ENCODE peak calls at places on chromosomes 1 and 21, in nine cellular contexts. One of them, this sample, is unnamed.

GRCh38 chr21:14713109-14713508 is 167.0 kb upstream of the SAMSN1 start:
- DNase-seq in spleen: no peak
- DNase-seq in HepG2: no peak
- DNase-seq in breast epithelium: no peak
- DNase-seq in GM12878: no peak
- DNase-seq in HCT116: no peak
- DNase-seq in suprapubic skin: no peak
- DNase-seq in transverse colon: no peak
- DNase-seq in stomach: no peak
- DNase-seq in this sample: no peak

GRCh38 chr1:92844439-92844838 is 12.6 kb downstream of the RPL5 start:
- DNase-seq in HepG2: no peak
- DNase-seq in HCT116: no peak
- DNase-seq in stomach: no peak
- DNase-seq in breast epithelium: no peak
- DNase-seq in suprapubic skin: no peak
- DNase-seq in spleen: no peak
- DNase-seq in GM12878: no peak
- DNase-seq in transverse colon: no peak
- DNase-seq in this sample: no peak

GRCh38 chr1:39501666-39502065 is 10.2 kb downstream of the BMP8A start:
- DNase-seq in GM12878: no peak
- DNase-seq in breast epithelium: no peak
- DNase-seq in transverse colon: no peak
- DNase-seq in HCT116: no peak
- DNase-seq in suprapubic skin: no peak
- DNase-seq in HepG2: no peak
- DNase-seq in stomach: no peak
- DNase-seq in spleen: peak; percentile 18
- DNase-seq in this sample: no peak

GRCh38 chr1:40877681-40878080 is 15.5 kb upstream of the CITED4 start:
- DNase-seq in spleen: peak; percentile 75
- DNase-seq in HCT116: no peak
- DNase-seq in suprapubic skin: no peak
- DNase-seq in GM12878: no peak
- DNase-seq in transverse colon: peak; percentile 33
- DNase-seq in HepG2: no peak
- DNase-seq in breast epithelium: peak; percentile 70
- DNase-seq in stomach: peak; percentile 44
- DNase-seq in this sample: no peak

GRCh38 chr1:52037402-52037814 is 3.8 kb upstream of the KTI12 start:
- DNase-seq in suprapubic skin: no peak
- DNase-seq in breast epithelium: no peak
- DNase-seq in stomach: no peak
- DNase-seq in HCT116: no peak
- DNase-seq in HepG2: peak; percentile 97
- DNase-seq in spleen: no peak
- DNase-seq in GM12878: no peak
- DNase-seq in transverse colon: peak; percentile 19
- DNase-seq in this sample: no peak

GRCh38 chr1:221791846-221792245 is 50.0 kb upstream of the DUSP10 start:
- DNase-seq in breast epithelium: no peak
- DNase-seq in suprapubic skin: no peak
- DNase-seq in HepG2: no peak
- DNase-seq in HCT116: no peak
- DNase-seq in GM12878: no peak
- DNase-seq in stomach: no peak
- DNase-seq in spleen: no peak
- DNase-seq in transverse colon: no peak
- DNase-seq in this sample: no peak

GRCh38 chr1:63317007-63317813 is 5.2 kb upstream of the FOXD3 start:
- DNase-seq in spleen: peak; percentile 93
- DNase-seq in breast epithelium: no peak
- DNase-seq in suprapubic skin: no peak
- DNase-seq in transverse colon: peak; percentile 81
- DNase-seq in GM12878: no peak
- DNase-seq in HCT116: peak; percentile 78
- DNase-seq in stomach: peak; percentile 85
- DNase-seq in HepG2: peak; percentile 41
- DNase-seq in this sample: no peak

GRCh38 chr1:27906764-27907163 is 28.0 kb upstream of the SMPDL3B start:
- DNase-seq in spleen: no peak
- DNase-seq in GM12878: no peak
- DNase-seq in HepG2: no peak
- DNase-seq in transverse colon: no peak
- DNase-seq in stomach: no peak
- DNase-seq in suprapubic skin: no peak
- DNase-seq in breast epithelium: no peak
- DNase-seq in HCT116: no peak
- DNase-seq in this sample: no peak

GRCh38 chr1:54398963-54399528 is 7.1 kb downstream of the SSBP3 start:
- DNase-seq in stomach: no peak
- DNase-seq in breast epithelium: no peak
- DNase-seq in HCT116: no peak
- DNase-seq in GM12878: no peak
- DNase-seq in spleen: peak; percentile 32
- DNase-seq in HepG2: no peak
- DNase-seq in suprapubic skin: no peak
- DNase-seq in transverse colon: no peak
- DNase-seq in this sample: no peak

GRCh38 chr1:110003747-110004428 is 19.3 kb downstream of the AHCYL1 start:
- DNase-seq in spleen: no peak
- DNase-seq in breast epithelium: peak; percentile 71
- DNase-seq in transverse colon: peak; percentile 74
- DNase-seq in stomach: peak; percentile 73
- DNase-seq in suprapubic skin: peak; percentile 81
- DNase-seq in HCT116: peak; percentile 73
- DNase-seq in HepG2: peak; percentile 67
- DNase-seq in GM12878: peak; percentile 45
- DNase-seq in this sample: peak; percentile 98

GRCh38 chr1:15430787-15431570 is 7.3 kb upstream of the CTRC start:
- DNase-seq in spleen: peak; percentile 92
- DNase-seq in HCT116: no peak
- DNase-seq in transverse colon: peak; percentile 83
- DNase-seq in suprapubic skin: no peak
- DNase-seq in GM12878: no peak
- DNase-seq in breast epithelium: no peak
- DNase-seq in stomach: peak; percentile 82
- DNase-seq in HepG2: no peak
- DNase-seq in this sample: no peak

GRCh38 chr1:230067871-230068814 is 1.1 kb downstream of the GALNT2 start:
- DNase-seq in spleen: peak; percentile 91
- DNase-seq in HepG2: no peak
- DNase-seq in suprapubic skin: no peak
- DNase-seq in breast epithelium: no peak
- DNase-seq in transverse colon: peak; percentile 48
- DNase-seq in HCT116: no peak
- DNase-seq in stomach: peak; percentile 31
- DNase-seq in GM12878: no peak
- DNase-seq in this sample: peak; percentile 86

GRCh38 chr1:9069324-9070100 is at the start of gene SLC2A5:
- DNase-seq in transverse colon: peak; percentile 49
- DNase-seq in GM12878: peak; percentile 93
- DNase-seq in spleen: peak; percentile 81
- DNase-seq in HepG2: no peak
- DNase-seq in HCT116: no peak
- DNase-seq in breast epithelium: no peak
- DNase-seq in suprapubic skin: no peak
- DNase-seq in stomach: no peak
- DNase-seq in this sample: no peak

GRCh38 chr1:94562502-94563260 is 21.1 kb upstream of the F3 start:
- DNase-seq in HCT116: no peak
- DNase-seq in suprapubic skin: no peak
- DNase-seq in stomach: peak; percentile 65
- DNase-seq in HepG2: peak; percentile 60
- DNase-seq in breast epithelium: no peak
- DNase-seq in spleen: no peak
- DNase-seq in GM12878: no peak
- DNase-seq in transverse colon: peak; percentile 62
- DNase-seq in this sample: no peak

GRCh38 chr1:228803421-228803820 is 68.1 kb downstream of the RHOU start:
- DNase-seq in transverse colon: no peak
- DNase-seq in breast epithelium: no peak
- DNase-seq in stomach: no peak
- DNase-seq in HCT116: no peak
- DNase-seq in GM12878: no peak
- DNase-seq in HepG2: no peak
- DNase-seq in spleen: no peak
- DNase-seq in suprapubic skin: no peak
- DNase-seq in this sample: peak; percentile 85

DNA sequence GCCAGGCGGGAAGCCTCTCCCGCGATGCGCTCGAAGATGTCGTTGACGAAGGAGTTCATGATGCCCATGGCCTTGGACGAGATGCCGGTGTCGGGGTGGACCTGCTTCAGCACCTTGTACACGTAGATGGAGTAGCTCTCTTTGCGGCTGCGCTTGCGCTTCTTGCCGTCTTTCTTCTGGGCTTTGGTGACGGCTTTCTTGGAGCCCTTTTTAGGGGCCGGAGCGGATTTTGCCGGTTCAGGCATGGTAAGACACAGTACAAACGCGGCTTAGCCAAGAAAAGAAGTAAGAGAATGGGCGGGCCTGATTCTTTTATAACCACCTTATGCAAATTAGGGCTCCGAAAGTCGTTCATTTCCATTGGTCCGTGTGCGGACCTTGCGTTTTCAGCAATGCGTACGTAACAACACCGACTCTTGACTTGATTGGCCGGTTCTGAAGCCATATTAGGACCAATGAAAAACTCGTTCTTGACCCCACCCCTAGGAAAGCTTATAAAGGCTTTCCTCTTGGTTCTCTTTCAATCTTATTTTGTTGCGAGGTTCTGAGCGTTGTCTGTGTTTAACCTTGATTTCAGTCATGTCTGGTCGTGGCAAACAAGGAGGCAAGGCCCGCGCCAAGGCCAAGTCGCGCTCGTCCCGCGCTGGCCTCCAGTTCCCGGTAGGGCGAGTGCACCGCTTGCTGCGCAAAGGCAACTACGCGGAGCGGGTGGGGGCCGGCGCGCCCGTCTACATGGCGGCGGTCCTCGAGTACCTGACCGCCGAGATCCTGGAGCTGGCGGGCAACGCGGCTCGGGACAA is 12.8 kb upstream of the BOLA1 start:
- DNase-seq in stomach: peak; percentile 87
- DNase-seq in HCT116: peak; percentile 99
- DNase-seq in suprapubic skin: peak; percentile 93
- DNase-seq in breast epithelium: peak; percentile 81
- DNase-seq in HepG2: peak; percentile 99
- DNase-seq in spleen: peak; percentile 97
- DNase-seq in GM12878: peak; percentile 99
- DNase-seq in transverse colon: peak; percentile 88
- DNase-seq in this sample: peak; percentile 99
- TF ChIP-seq POLR2A in stomach: peak; percentile 99
- TF ChIP-seq POLR2A in HCT116: peak; percentile 96
- TF ChIP-seq POLR2A in suprapubic skin: peak; percentile 99
- TF ChIP-seq POLR2A in breast epithelium: peak; percentile 99
- TF ChIP-seq POLR2A in HepG2: peak; percentile 95
- TF ChIP-seq POLR2A in spleen: peak; percentile 100
- TF ChIP-seq POLR2A in GM12878: peak; percentile 70
- TF ChIP-seq POLR2A in transverse colon: peak; percentile 100
- TF ChIP-seq POLR2A in this sample: peak; percentile 15

GRCh38 chr1:218994615-218995014 is 179.1 kb upstream of the LYPLAL1 start:
- DNase-seq in stomach: no peak
- DNase-seq in GM12878: no peak
- DNase-seq in breast epithelium: no peak
- DNase-seq in HCT116: no peak
- DNase-seq in HepG2: no peak
- DNase-seq in spleen: no peak
- DNase-seq in transverse colon: no peak
- DNase-seq in suprapubic skin: no peak
- DNase-seq in this sample: no peak

GRCh38 chr1:218986816-218987215 is 186.9 kb upstream of the LYPLAL1 start:
- DNase-seq in GM12878: no peak
- DNase-seq in HepG2: no peak
- DNase-seq in breast epithelium: no peak
- DNase-seq in suprapubic skin: no peak
- DNase-seq in stomach: no peak
- DNase-seq in transverse colon: no peak
- DNase-seq in HCT116: no peak
- DNase-seq in spleen: no peak
- DNase-seq in this sample: no peak

GRCh38 chr1:218996362-218996761 is 177.3 kb upstream of the LYPLAL1 start:
- DNase-seq in GM12878: no peak
- DNase-seq in HCT116: no peak
- DNase-seq in transverse colon: no peak
- DNase-seq in stomach: no peak
- DNase-seq in spleen: no peak
- DNase-seq in HepG2: no peak
- DNase-seq in breast epithelium: no peak
- DNase-seq in suprapubic skin: no peak
- DNase-seq in this sample: no peak

GRCh38 chr1:218990019-218990418 is 183.7 kb upstream of the LYPLAL1 start:
- DNase-seq in HepG2: no peak
- DNase-seq in spleen: peak; percentile 64
- DNase-seq in breast epithelium: no peak
- DNase-seq in GM12878: no peak
- DNase-seq in HCT116: no peak
- DNase-seq in stomach: no peak
- DNase-seq in suprapubic skin: no peak
- DNase-seq in transverse colon: no peak
- DNase-seq in this sample: no peak

DNA sequence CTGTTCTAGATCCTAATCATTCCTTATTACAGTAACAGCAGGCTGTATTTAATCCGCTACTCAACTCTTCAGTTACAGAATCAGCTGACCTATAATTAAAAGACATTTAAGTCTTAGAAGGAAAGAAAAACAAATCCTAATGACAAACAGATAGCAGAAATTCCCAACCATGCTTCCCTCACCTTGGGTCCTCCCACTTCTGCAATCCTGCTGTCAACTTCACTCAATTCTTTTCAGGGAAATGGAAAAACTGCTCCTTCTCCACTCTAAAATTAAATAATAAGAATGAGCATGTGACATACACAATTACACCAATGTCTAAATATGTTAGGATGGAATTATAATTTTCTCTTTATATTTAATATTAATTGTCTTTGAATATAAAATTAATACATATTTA is 182.6 kb upstream of the LYPLAL1 start:
- DNase-seq in HepG2: no peak
- DNase-seq in suprapubic skin: no peak
- DNase-seq in spleen: no peak
- DNase-seq in HCT116: no peak
- DNase-seq in GM12878: no peak
- DNase-seq in stomach: no peak
- DNase-seq in breast epithelium: no peak
- DNase-seq in transverse colon: no peak
- DNase-seq in this sample: no peak
- TF ChIP-seq POLR2AphosphoS5 in HepG2: no peak
- TF ChIP-seq POLR2AphosphoS5 in suprapubic skin: no peak
- TF ChIP-seq POLR2AphosphoS5 in spleen: no peak
- TF ChIP-seq POLR2AphosphoS5 in HCT116: no peak
- TF ChIP-seq POLR2AphosphoS5 in GM12878: no peak
- TF ChIP-seq POLR2AphosphoS5 in stomach: no peak
- TF ChIP-seq POLR2AphosphoS5 in breast epithelium: no peak
- TF ChIP-seq POLR2AphosphoS5 in transverse colon: no peak
- TF ChIP-seq POLR2AphosphoS5 in this sample: no peak

GRCh38 chr1:147073062-147073432 is 99.2 kb downstream of the PRKAB2 start:
- DNase-seq in HepG2: no peak
- DNase-seq in transverse colon: no peak
- DNase-seq in stomach: no peak
- DNase-seq in spleen: no peak
- DNase-seq in breast epithelium: no peak
- DNase-seq in GM12878: no peak
- DNase-seq in suprapubic skin: no peak
- DNase-seq in HCT116: no peak
- DNase-seq in this sample: no peak
- H3K4me3 ChIP-seq in HepG2: no peak overlapping the region
- H3K4me3 ChIP-seq in transverse colon: peak overlapping the region; percentile 33
- H3K4me3 ChIP-seq in stomach: peak overlapping the region; percentile 39
- H3K4me3 ChIP-seq in spleen: peak overlapping the region; percentile 12
- H3K4me3 ChIP-seq in breast epithelium: peak overlapping the region; percentile 46
- H3K4me3 ChIP-seq in GM12878: no peak overlapping the region
- H3K4me3 ChIP-seq in suprapubic skin: peak overlapping the region; percentile 43
- H3K4me3 ChIP-seq in HCT116: no peak overlapping the region
- H3K4me3 ChIP-seq in this sample: peak overlapping the region; percentile 33

GRCh38 chr1:166875734-166876539 is at the start of gene TADA1:
- DNase-seq in HCT116: peak; percentile 96
- DNase-seq in GM12878: peak; percentile 90
- DNase-seq in breast epithelium: peak; percentile 99
- DNase-seq in stomach: peak; percentile 98
- DNase-seq in transverse colon: peak; percentile 99
- DNase-seq in spleen: peak; percentile 99
- DNase-seq in HepG2: peak; percentile 96
- DNase-seq in suprapubic skin: peak; percentile 99
- DNase-seq in this sample: peak; percentile 98
- TF ChIP-seq POLR2A in HCT116: no peak
- TF ChIP-seq POLR2A in GM12878: peak; percentile 86
- TF ChIP-seq POLR2A in breast epithelium: no peak
- TF ChIP-seq POLR2A in stomach: no peak
- TF ChIP-seq POLR2A in transverse colon: peak; percentile 67
- TF ChIP-seq POLR2A in spleen: peak; percentile 80
- TF ChIP-seq POLR2A in HepG2: peak; percentile 72
- TF ChIP-seq POLR2A in suprapubic skin: no peak
- TF ChIP-seq POLR2A in this sample: no peak

This sample was measured in vagina.